ENCODE peak calls at places on chromosome 4, in ten cellular contexts. One of them, this sample, is unnamed.
A peak's percentile ranks its signal among the peaks of the same experiment; 100 is the strongest.

GRCh38 chr4:161206528-161207080 is 957.2 kb downstream of the FSTL5 start:
- DNase-seq in choroid plexus epithelial cell: no peak
- DNase-seq in substantia nigra: no peak
- DNase-seq in ELR: no peak
- DNase-seq in heart left ventricle: no peak
- DNase-seq in NCI-H2081: no peak
- DNase-seq in T-helper 1 cell: no peak
- DNase-seq in A549: no peak
- DNase-seq in SK-N-DZ: peak; percentile 40
- DNase-seq in stromal cell of bone marrow: no peak
- DNase-seq in this sample: no peak

GRCh38 chr4:189237340-189237739 is 703.3 kb upstream of the FRG1 start:
- DNase-seq in choroid plexus epithelial cell: no peak
- DNase-seq in substantia nigra: no peak
- DNase-seq in ELR: no peak
- DNase-seq in heart left ventricle: no peak
- DNase-seq in NCI-H2081: no peak
- DNase-seq in T-helper 1 cell: no peak
- DNase-seq in A549: no peak
- DNase-seq in SK-N-DZ: no peak
- DNase-seq in stromal cell of bone marrow: no peak
- DNase-seq in this sample: no peak

GRCh38 chr4:34723606-34724005 is 1520.7 kb downstream of the ARAP2 start:
- DNase-seq in choroid plexus epithelial cell: peak; percentile 30
- DNase-seq in substantia nigra: no peak
- DNase-seq in ELR: peak; percentile 4
- DNase-seq in heart left ventricle: no peak
- DNase-seq in NCI-H2081: no peak
- DNase-seq in T-helper 1 cell: no peak
- DNase-seq in A549: no peak
- DNase-seq in SK-N-DZ: no peak
- DNase-seq in stromal cell of bone marrow: no peak
- DNase-seq in this sample: no peak

GRCh38 chr4:11469900-11470708 is 41.4 kb upstream of the HS3ST1 start:
- DNase-seq in choroid plexus epithelial cell: no peak
- DNase-seq in substantia nigra: no peak
- DNase-seq in ELR: no peak
- DNase-seq in heart left ventricle: no peak
- DNase-seq in NCI-H2081: no peak
- DNase-seq in T-helper 1 cell: no peak
- DNase-seq in A549: no peak
- DNase-seq in SK-N-DZ: no peak
- DNase-seq in stromal cell of bone marrow: no peak
- DNase-seq in this sample: no peak

GRCh38 chr4:15754323-15754722 is 23.8 kb upstream of the CD38 start:
- DNase-seq in choroid plexus epithelial cell: peak; percentile 94
- DNase-seq in substantia nigra: no peak
- DNase-seq in ELR: peak; percentile 63
- DNase-seq in heart left ventricle: no peak
- DNase-seq in NCI-H2081: no peak
- DNase-seq in T-helper 1 cell: no peak
- DNase-seq in A549: no peak
- DNase-seq in SK-N-DZ: no peak
- DNase-seq in stromal cell of bone marrow: no peak
- DNase-seq in this sample: no peak

GRCh38 chr4:46393606-46394005 is 3.7 kb upstream of the GABRA2 start:
- DNase-seq in choroid plexus epithelial cell: no peak
- DNase-seq in substantia nigra: no peak
- DNase-seq in ELR: no peak
- DNase-seq in heart left ventricle: no peak
- DNase-seq in NCI-H2081: no peak
- DNase-seq in T-helper 1 cell: no peak
- DNase-seq in A549: no peak
- DNase-seq in SK-N-DZ: no peak
- DNase-seq in stromal cell of bone marrow: no peak
- DNase-seq in this sample: no peak

GRCh38 chr4:182010876-182011275 is 232.3 kb upstream of the TENM3 start:
- DNase-seq in choroid plexus epithelial cell: peak; percentile 9
- DNase-seq in substantia nigra: no peak
- DNase-seq in ELR: no peak
- DNase-seq in heart left ventricle: no peak
- DNase-seq in NCI-H2081: no peak
- DNase-seq in T-helper 1 cell: no peak
- DNase-seq in A549: no peak
- DNase-seq in SK-N-DZ: no peak
- DNase-seq in stromal cell of bone marrow: peak; percentile 16
- DNase-seq in this sample: no peak

GRCh38 chr4:38723726-38724506 is 58.9 kb downstream of the TLR10 start:
- DNase-seq in choroid plexus epithelial cell: no peak
- DNase-seq in substantia nigra: no peak
- DNase-seq in ELR: peak; percentile 45
- DNase-seq in heart left ventricle: no peak
- DNase-seq in NCI-H2081: no peak
- DNase-seq in T-helper 1 cell: no peak
- DNase-seq in A549: no peak
- DNase-seq in SK-N-DZ: no peak
- DNase-seq in stromal cell of bone marrow: no peak
- DNase-seq in this sample: no peak

GRCh38 chr4:28386776-28387175 is 1526.1 kb downstream of the STIM2 start:
- DNase-seq in choroid plexus epithelial cell: no peak
- DNase-seq in substantia nigra: no peak
- DNase-seq in ELR: no peak
- DNase-seq in heart left ventricle: no peak
- DNase-seq in NCI-H2081: no peak
- DNase-seq in T-helper 1 cell: no peak
- DNase-seq in A549: no peak
- DNase-seq in SK-N-DZ: no peak
- DNase-seq in stromal cell of bone marrow: no peak
- DNase-seq in this sample: no peak

This sample was measured in SK-MEL-5.